ENCODE peak calls at places on chromosome 1, in seven cellular contexts. One of them, this sample, is unnamed.

GRCh38 chr1:110390096-110390495 is 730 bp downstream of the SLC16A4 start:
- DNase-seq in activated CD4-positive, alpha-beta T cell treated with anti-CD3 and anti-CD28 coated beads, Interleukin-2, amount 50 U/mL, for 48 hours: no peak
- DNase-seq in uterus: peak; percentile 44
- DNase-seq in CD8-positive, alpha-beta memory T cell: no peak
- DNase-seq in epithelial cell of esophagus: peak; percentile 84
- DNase-seq in ureter: no peak
- DNase-seq in BE2C: no peak
- DNase-seq in this sample: no peak

GRCh38 chr1:83802450-83803152 is 196.3 kb downstream of the TTLL7 start:
- DNase-seq in activated CD4-positive, alpha-beta T cell treated with anti-CD3 and anti-CD28 coated beads, Interleukin-2, amount 50 U/mL, for 48 hours: no peak
- DNase-seq in ureter: no peak
- DNase-seq in CD8-positive, alpha-beta memory T cell: no peak
- DNase-seq in epithelial cell of esophagus: no peak
- DNase-seq in uterus: no peak
- DNase-seq in BE2C: no peak
- DNase-seq in this sample: no peak

GRCh38 chr1:61452354-61452990 is 272.5 kb downstream of the TM2D1 start:
- DNase-seq in BE2C: no peak
- DNase-seq in uterus: no peak
- DNase-seq in activated CD4-positive, alpha-beta T cell treated with anti-CD3 and anti-CD28 coated beads, Interleukin-2, amount 50 U/mL, for 48 hours: no peak
- DNase-seq in epithelial cell of esophagus: no peak
- DNase-seq in ureter: no peak
- DNase-seq in CD8-positive, alpha-beta memory T cell: no peak
- DNase-seq in this sample: no peak

GRCh38 chr1:219713981-219714381 is 101.1 kb upstream of the ZC3H11B start:
- DNase-seq in CD8-positive, alpha-beta memory T cell: no peak
- DNase-seq in ureter: no peak
- DNase-seq in uterus: no peak
- DNase-seq in activated CD4-positive, alpha-beta T cell treated with anti-CD3 and anti-CD28 coated beads, Interleukin-2, amount 50 U/mL, for 48 hours: no peak
- DNase-seq in epithelial cell of esophagus: no peak
- DNase-seq in BE2C: no peak
- DNase-seq in this sample: no peak

GRCh38 chr1:47415728-47416318 is at the start of gene FOXE3:
- DNase-seq in uterus: no peak
- DNase-seq in activated CD4-positive, alpha-beta T cell treated with anti-CD3 and anti-CD28 coated beads, Interleukin-2, amount 50 U/mL, for 48 hours: no peak
- DNase-seq in CD8-positive, alpha-beta memory T cell: no peak
- DNase-seq in ureter: no peak
- DNase-seq in epithelial cell of esophagus: no peak
- DNase-seq in BE2C: no peak
- DNase-seq in this sample: no peak

GRCh38 chr1:37932759-37933158 is 14.1 kb downstream of the INPP5B start:
- DNase-seq in ureter: no peak
- DNase-seq in epithelial cell of esophagus: peak; percentile 91
- DNase-seq in uterus: no peak
- DNase-seq in BE2C: no peak
- DNase-seq in CD8-positive, alpha-beta memory T cell: no peak
- DNase-seq in activated CD4-positive, alpha-beta T cell treated with anti-CD3 and anti-CD28 coated beads, Interleukin-2, amount 50 U/mL, for 48 hours: no peak
- DNase-seq in this sample: no peak

GRCh38 chr1:9573723-9574122 is 15.0 kb upstream of the TMEM201 start:
- DNase-seq in BE2C: no peak
- DNase-seq in CD8-positive, alpha-beta memory T cell: no peak
- DNase-seq in epithelial cell of esophagus: no peak
- DNase-seq in uterus: no peak
- DNase-seq in ureter: no peak
- DNase-seq in activated CD4-positive, alpha-beta T cell treated with anti-CD3 and anti-CD28 coated beads, Interleukin-2, amount 50 U/mL, for 48 hours: no peak
- DNase-seq in this sample: no peak

GRCh38 chr1:226577401-226578180 is 29.0 kb downstream of the STUM start:
- DNase-seq in epithelial cell of esophagus: no peak
- DNase-seq in activated CD4-positive, alpha-beta T cell treated with anti-CD3 and anti-CD28 coated beads, Interleukin-2, amount 50 U/mL, for 48 hours: no peak
- DNase-seq in CD8-positive, alpha-beta memory T cell: no peak
- DNase-seq in ureter: no peak
- DNase-seq in uterus: no peak
- DNase-seq in BE2C: no peak
- DNase-seq in this sample: no peak

GRCh38 chr1:158998037-158998780 is 11.5 kb upstream of the IFI16 start:
- DNase-seq in uterus: no peak
- DNase-seq in activated CD4-positive, alpha-beta T cell treated with anti-CD3 and anti-CD28 coated beads, Interleukin-2, amount 50 U/mL, for 48 hours: no peak
- DNase-seq in ureter: no peak
- DNase-seq in CD8-positive, alpha-beta memory T cell: no peak
- DNase-seq in epithelial cell of esophagus: no peak
- DNase-seq in BE2C: no peak
- DNase-seq in this sample: no peak

GRCh38 chr1:17233675-17234074 is 15.2 kb upstream of the PADI3 start:
- DNase-seq in epithelial cell of esophagus: peak; percentile 99
- DNase-seq in CD8-positive, alpha-beta memory T cell: no peak
- DNase-seq in uterus: no peak
- DNase-seq in activated CD4-positive, alpha-beta T cell treated with anti-CD3 and anti-CD28 coated beads, Interleukin-2, amount 50 U/mL, for 48 hours: no peak
- DNase-seq in BE2C: peak; percentile 11
- DNase-seq in ureter: peak; percentile 91
- DNase-seq in this sample: no peak

GRCh38 chr1:175906370-175906769 is 163.0 kb upstream of the TNR start:
- DNase-seq in ureter: no peak
- DNase-seq in epithelial cell of esophagus: no peak
- DNase-seq in uterus: no peak
- DNase-seq in activated CD4-positive, alpha-beta T cell treated with anti-CD3 and anti-CD28 coated beads, Interleukin-2, amount 50 U/mL, for 48 hours: no peak
- DNase-seq in CD8-positive, alpha-beta memory T cell: no peak
- DNase-seq in BE2C: no peak
- DNase-seq in this sample: no peak

GRCh38 chr1:23522244-23523013 is 8.6 kb downstream of the E2F2 start:
- DNase-seq in epithelial cell of esophagus: peak; percentile 24
- DNase-seq in CD8-positive, alpha-beta memory T cell: no peak
- DNase-seq in uterus: no peak
- DNase-seq in BE2C: no peak
- DNase-seq in activated CD4-positive, alpha-beta T cell treated with anti-CD3 and anti-CD28 coated beads, Interleukin-2, amount 50 U/mL, for 48 hours: no peak
- DNase-seq in ureter: no peak
- DNase-seq in this sample: no peak

GRCh38 chr1:3064901-3065300 is 4.1 kb upstream of the PRDM16 start:
- DNase-seq in activated CD4-positive, alpha-beta T cell treated with anti-CD3 and anti-CD28 coated beads, Interleukin-2, amount 50 U/mL, for 48 hours: no peak
- DNase-seq in CD8-positive, alpha-beta memory T cell: no peak
- DNase-seq in uterus: no peak
- DNase-seq in ureter: no peak
- DNase-seq in epithelial cell of esophagus: no peak
- DNase-seq in BE2C: no peak
- DNase-seq in this sample: no peak

GRCh38 chr1:41513388-41513745 is 28.9 kb upstream of the EDN2 start:
- DNase-seq in epithelial cell of esophagus: no peak
- DNase-seq in uterus: no peak
- DNase-seq in ureter: no peak
- DNase-seq in BE2C: peak; percentile 18
- DNase-seq in CD8-positive, alpha-beta memory T cell: no peak
- DNase-seq in activated CD4-positive, alpha-beta T cell treated with anti-CD3 and anti-CD28 coated beads, Interleukin-2, amount 50 U/mL, for 48 hours: peak; percentile 38
- DNase-seq in this sample: no peak

GRCh38 chr1:73472810-73473209 is 725.2 kb downstream of the LRRIQ3 start:
- DNase-seq in uterus: no peak
- DNase-seq in epithelial cell of esophagus: no peak
- DNase-seq in ureter: no peak
- DNase-seq in BE2C: peak; percentile 10
- DNase-seq in activated CD4-positive, alpha-beta T cell treated with anti-CD3 and anti-CD28 coated beads, Interleukin-2, amount 50 U/mL, for 48 hours: no peak
- DNase-seq in CD8-positive, alpha-beta memory T cell: no peak
- DNase-seq in this sample: no peak

GRCh38 chr1:44714532-44714931 is 16.4 kb downstream of the RNU5D-1 start:
- DNase-seq in uterus: no peak
- DNase-seq in CD8-positive, alpha-beta memory T cell: no peak
- DNase-seq in activated CD4-positive, alpha-beta T cell treated with anti-CD3 and anti-CD28 coated beads, Interleukin-2, amount 50 U/mL, for 48 hours: no peak
- DNase-seq in BE2C: no peak
- DNase-seq in ureter: no peak
- DNase-seq in epithelial cell of esophagus: no peak
- DNase-seq in this sample: no peak

GRCh38 chr1:6386371-6386949 is 7.1 kb downstream of the ACOT7 start:
- DNase-seq in BE2C: no peak
- DNase-seq in ureter: no peak
- DNase-seq in uterus: no peak
- DNase-seq in activated CD4-positive, alpha-beta T cell treated with anti-CD3 and anti-CD28 coated beads, Interleukin-2, amount 50 U/mL, for 48 hours: no peak
- DNase-seq in CD8-positive, alpha-beta memory T cell: no peak
- DNase-seq in epithelial cell of esophagus: peak; percentile 60
- DNase-seq in this sample: no peak

This sample was measured in left lobe of liver.